ENCODE peak calls at places on chromosomes 7 and 10, in nine cellular contexts. One of them, this sample, is unnamed.

GRCh38 chr7:135980665-135981180 is 3.6 kb upstream of the MTPN start:
- DNase-seq in dorsolateral prefrontal cortex: no peak
- DNase-seq in SW 1271: no peak
- DNase-seq in activated T-cell treated with anti-CD3 and anti-CD28 coated beads, Interleukin-2, amount 50 U/mL, for 72 hours: peak; percentile 64
- DNase-seq in WERI-Rb-1: no peak
- DNase-seq in skeletal muscle cell: peak; percentile 38
- DNase-seq in activated CD4-positive, alpha-beta T cell treated with anti-CD3 and anti-CD28 coated beads, Interleukin-2, amount 50 U/mL, for 4 hours: peak; percentile 26
- DNase-seq in OCI-LY7: peak; percentile 82
- DNase-seq in GM18507: no peak
- DNase-seq in this sample: peak; percentile 79

GRCh38 chr7:80916770-80917681 is 1.8 kb downstream of the SEMA3C start:
- DNase-seq in dorsolateral prefrontal cortex: no peak
- DNase-seq in SW 1271: peak; percentile 26
- DNase-seq in activated T-cell treated with anti-CD3 and anti-CD28 coated beads, Interleukin-2, amount 50 U/mL, for 72 hours: no peak
- DNase-seq in WERI-Rb-1: no peak
- DNase-seq in skeletal muscle cell: no peak
- DNase-seq in activated CD4-positive, alpha-beta T cell treated with anti-CD3 and anti-CD28 coated beads, Interleukin-2, amount 50 U/mL, for 4 hours: no peak
- DNase-seq in OCI-LY7: no peak
- DNase-seq in GM18507: no peak
- DNase-seq in this sample: no peak

GRCh38 chr7:41323811-41324210 is 379.1 kb downstream of the INHBA start:
- DNase-seq in dorsolateral prefrontal cortex: no peak
- DNase-seq in SW 1271: no peak
- DNase-seq in activated T-cell treated with anti-CD3 and anti-CD28 coated beads, Interleukin-2, amount 50 U/mL, for 72 hours: no peak
- DNase-seq in WERI-Rb-1: no peak
- DNase-seq in skeletal muscle cell: no peak
- DNase-seq in activated CD4-positive, alpha-beta T cell treated with anti-CD3 and anti-CD28 coated beads, Interleukin-2, amount 50 U/mL, for 4 hours: no peak
- DNase-seq in OCI-LY7: no peak
- DNase-seq in GM18507: no peak
- DNase-seq in this sample: no peak

GRCh38 chr10:43351301-43351700 is 20.1 kb upstream of the FXYD4 start:
- DNase-seq in dorsolateral prefrontal cortex: no peak
- DNase-seq in SW 1271: no peak
- DNase-seq in activated T-cell treated with anti-CD3 and anti-CD28 coated beads, Interleukin-2, amount 50 U/mL, for 72 hours: no peak
- DNase-seq in WERI-Rb-1: no peak
- DNase-seq in skeletal muscle cell: no peak
- DNase-seq in activated CD4-positive, alpha-beta T cell treated with anti-CD3 and anti-CD28 coated beads, Interleukin-2, amount 50 U/mL, for 4 hours: no peak
- DNase-seq in OCI-LY7: no peak
- DNase-seq in GM18507: no peak
- DNase-seq in this sample: no peak

GRCh38 chr7:128872394-128872824 is 9.8 kb downstream of the ATP6V1F start:
- DNase-seq in dorsolateral prefrontal cortex: no peak
- DNase-seq in SW 1271: no peak
- DNase-seq in activated T-cell treated with anti-CD3 and anti-CD28 coated beads, Interleukin-2, amount 50 U/mL, for 72 hours: no peak
- DNase-seq in WERI-Rb-1: no peak
- DNase-seq in skeletal muscle cell: no peak
- DNase-seq in activated CD4-positive, alpha-beta T cell treated with anti-CD3 and anti-CD28 coated beads, Interleukin-2, amount 50 U/mL, for 4 hours: no peak
- DNase-seq in OCI-LY7: no peak
- DNase-seq in GM18507: no peak
- DNase-seq in this sample: no peak

GRCh38 chr7:157411580-157411979 is 74.8 kb downstream of the DNAJB6 start:
- DNase-seq in dorsolateral prefrontal cortex: no peak
- DNase-seq in SW 1271: no peak
- DNase-seq in activated T-cell treated with anti-CD3 and anti-CD28 coated beads, Interleukin-2, amount 50 U/mL, for 72 hours: peak; percentile 52
- DNase-seq in WERI-Rb-1: no peak
- DNase-seq in skeletal muscle cell: no peak
- DNase-seq in activated CD4-positive, alpha-beta T cell treated with anti-CD3 and anti-CD28 coated beads, Interleukin-2, amount 50 U/mL, for 4 hours: peak; percentile 42
- DNase-seq in OCI-LY7: no peak
- DNase-seq in GM18507: no peak
- DNase-seq in this sample: peak; percentile 36

GRCh38 chr10:86100581-86101061 is 266.0 kb downstream of the GRID1 start:
- DNase-seq in dorsolateral prefrontal cortex: no peak
- DNase-seq in SW 1271: no peak
- DNase-seq in activated T-cell treated with anti-CD3 and anti-CD28 coated beads, Interleukin-2, amount 50 U/mL, for 72 hours: peak; percentile 2
- DNase-seq in WERI-Rb-1: peak; percentile 32
- DNase-seq in skeletal muscle cell: no peak
- DNase-seq in activated CD4-positive, alpha-beta T cell treated with anti-CD3 and anti-CD28 coated beads, Interleukin-2, amount 50 U/mL, for 4 hours: no peak
- DNase-seq in OCI-LY7: peak; percentile 66
- DNase-seq in GM18507: peak; percentile 12
- DNase-seq in this sample: peak; percentile 27

GRCh38 chr7:151085691-151086620 is at the start of gene AGAP3:
- DNase-seq in dorsolateral prefrontal cortex: peak; percentile 89
- DNase-seq in SW 1271: peak; percentile 50
- DNase-seq in activated T-cell treated with anti-CD3 and anti-CD28 coated beads, Interleukin-2, amount 50 U/mL, for 72 hours: peak; percentile 66
- DNase-seq in WERI-Rb-1: peak; percentile 94
- DNase-seq in skeletal muscle cell: peak; percentile 54
- DNase-seq in activated CD4-positive, alpha-beta T cell treated with anti-CD3 and anti-CD28 coated beads, Interleukin-2, amount 50 U/mL, for 4 hours: peak; percentile 52
- DNase-seq in OCI-LY7: peak; percentile 48
- DNase-seq in GM18507: peak; percentile 73
- DNase-seq in this sample: peak; percentile 54

GRCh38 chr10:1155791-1156615 is 99.8 kb downstream of the WDR37 start:
- DNase-seq in dorsolateral prefrontal cortex: no peak
- DNase-seq in SW 1271: no peak
- DNase-seq in activated T-cell treated with anti-CD3 and anti-CD28 coated beads, Interleukin-2, amount 50 U/mL, for 72 hours: no peak
- DNase-seq in WERI-Rb-1: no peak
- DNase-seq in skeletal muscle cell: no peak
- DNase-seq in activated CD4-positive, alpha-beta T cell treated with anti-CD3 and anti-CD28 coated beads, Interleukin-2, amount 50 U/mL, for 4 hours: no peak
- DNase-seq in OCI-LY7: no peak
- DNase-seq in GM18507: no peak
- DNase-seq in this sample: no peak

GRCh38 chr7:132501956-132502355 is 74.3 kb downstream of the PLXNA4 start:
- DNase-seq in dorsolateral prefrontal cortex: no peak
- DNase-seq in SW 1271: no peak
- DNase-seq in activated T-cell treated with anti-CD3 and anti-CD28 coated beads, Interleukin-2, amount 50 U/mL, for 72 hours: no peak
- DNase-seq in WERI-Rb-1: no peak
- DNase-seq in skeletal muscle cell: no peak
- DNase-seq in activated CD4-positive, alpha-beta T cell treated with anti-CD3 and anti-CD28 coated beads, Interleukin-2, amount 50 U/mL, for 4 hours: no peak
- DNase-seq in OCI-LY7: no peak
- DNase-seq in GM18507: no peak
- DNase-seq in this sample: no peak

GRCh38 chr10:128500642-128501041 is 374.4 kb upstream of the MKI67 start:
- DNase-seq in dorsolateral prefrontal cortex: no peak
- DNase-seq in SW 1271: no peak
- DNase-seq in activated T-cell treated with anti-CD3 and anti-CD28 coated beads, Interleukin-2, amount 50 U/mL, for 72 hours: no peak
- DNase-seq in WERI-Rb-1: no peak
- DNase-seq in skeletal muscle cell: no peak
- DNase-seq in activated CD4-positive, alpha-beta T cell treated with anti-CD3 and anti-CD28 coated beads, Interleukin-2, amount 50 U/mL, for 4 hours: no peak
- DNase-seq in OCI-LY7: no peak
- DNase-seq in GM18507: no peak
- DNase-seq in this sample: no peak

GRCh38 chr7:39922580-39922979 is 27.5 kb upstream of the CDK13 start:
- DNase-seq in dorsolateral prefrontal cortex: no peak
- DNase-seq in SW 1271: no peak
- DNase-seq in activated T-cell treated with anti-CD3 and anti-CD28 coated beads, Interleukin-2, amount 50 U/mL, for 72 hours: no peak
- DNase-seq in WERI-Rb-1: no peak
- DNase-seq in skeletal muscle cell: no peak
- DNase-seq in activated CD4-positive, alpha-beta T cell treated with anti-CD3 and anti-CD28 coated beads, Interleukin-2, amount 50 U/mL, for 4 hours: no peak
- DNase-seq in OCI-LY7: no peak
- DNase-seq in GM18507: no peak
- DNase-seq in this sample: no peak

GRCh38 chr7:8070451-8071180 is 102.0 kb downstream of the GLCCI1 start:
- DNase-seq in dorsolateral prefrontal cortex: no peak
- DNase-seq in SW 1271: no peak
- DNase-seq in activated T-cell treated with anti-CD3 and anti-CD28 coated beads, Interleukin-2, amount 50 U/mL, for 72 hours: no peak
- DNase-seq in WERI-Rb-1: no peak
- DNase-seq in skeletal muscle cell: no peak
- DNase-seq in activated CD4-positive, alpha-beta T cell treated with anti-CD3 and anti-CD28 coated beads, Interleukin-2, amount 50 U/mL, for 4 hours: no peak
- DNase-seq in OCI-LY7: no peak
- DNase-seq in GM18507: no peak
- DNase-seq in this sample: no peak

GRCh38 chr10:96683065-96683464 is 37.2 kb downstream of the PIK3AP1 start:
- DNase-seq in dorsolateral prefrontal cortex: no peak
- DNase-seq in SW 1271: no peak
- DNase-seq in activated T-cell treated with anti-CD3 and anti-CD28 coated beads, Interleukin-2, amount 50 U/mL, for 72 hours: no peak
- DNase-seq in WERI-Rb-1: no peak
- DNase-seq in skeletal muscle cell: no peak
- DNase-seq in activated CD4-positive, alpha-beta T cell treated with anti-CD3 and anti-CD28 coated beads, Interleukin-2, amount 50 U/mL, for 4 hours: no peak
- DNase-seq in OCI-LY7: no peak
- DNase-seq in GM18507: no peak
- DNase-seq in this sample: no peak

This sample was measured in activated CD8-positive, alpha-beta T cell treated with anti-CD3 and anti-CD28 coated beads, Interleukin-2, amount 10 ng/mL, durations not matched to agents 7 days and 5 days.